ENCODE peak calls at places on chromosomes 4 and X, in four cellular contexts. W is K562, J is A549, A is HepG2. U is an unnamed sample.

GRCh38 chr4:3721627-3722026 is 44.6 kb upstream of the ADRA2C start:
- DNase-seq in W (no peak), J (no peak), A (no peak), U (no peak)

GRCh38 chr4:52640808-52641595 is 18.1 kb downstream of the USP46 start:
- DNase-seq in W (no peak), J (no peak), A (no peak), U (no peak)

GRCh38 chr4:2105559-2105958 is 46.4 kb downstream of the NAT8L start:
- DNase-seq in W (no peak), J (no peak), A (no peak), U (no peak)

GRCh38 chrX:120697053-120697452 is 67.2 kb upstream of the C1GALT1C1 start:
- DNase-seq in W (no peak), J (no peak), A (no peak), U (peak; percentile 66)

GRCh38 chr4:1092026-1092982 is 21.1 kb downstream of the RNF212 start:
- DNase-seq in W (no peak), J (no peak), A (no peak), U (no peak)

GRCh38 chrX:19670854-19671620 is 155.7 kb upstream of the MAP3K15 start:
- DNase-seq in W (no peak), J (peak; percentile 55), A (peak; percentile 79), U (no peak)

GRCh38 chr4:176794151-176794550 is 1.4 kb upstream of the VEGFC start:
- DNase-seq in W (no peak), J (peak; percentile 37), A (no peak), U (no peak)

GRCh38 chrX:14027031-14027430 is 2.7 kb downstream of the GEMIN8 start:
- DNase-seq in W (no peak), J (no peak), A (no peak), U (no peak)

GRCh38 chrX:1485033-1485432 is 32.3 kb upstream of the ASMTL start:
- DNase-seq in W (no peak), J (no peak), A (no peak), U (no peak)

GRCh38 chr4:155530290-155530689 is 136.4 kb upstream of the GUCY1A1 start:
- DNase-seq in W (no peak), J (no peak), A (no peak), U (no peak)

GRCh38 chrX:67718926-67719325 is 175.1 kb downstream of the AR start:
- DNase-seq in W (no peak), J (no peak), A (no peak), U (no peak)

GRCh38 chr4:40845136-40845910 is 95.6 kb downstream of the NSUN7 start:
- DNase-seq in W (no peak), J (no peak), A (no peak), U (no peak)

GRCh38 chrX:136574548-136574947 is 42.5 kb downstream of the VGLL1 start:
- DNase-seq in W (no peak), J (no peak), A (peak; percentile 2), U (no peak)

GRCh38 chr4:141746026-141746425 is 109.6 kb downstream of the IL15 start:
- DNase-seq in W (no peak), J (no peak), A (no peak), U (no peak)

GRCh38 chr4:68905598-68906237 is 45.9 kb downstream of the UGT2A3 start:
- DNase-seq in W (no peak), J (no peak), A (no peak), U (no peak)

GRCh38 chr4:166144607-166145006 is 271.6 kb downstream of the TLL1 start:
- DNase-seq in W (no peak), J (no peak), A (no peak), U (no peak)

GRCh38 chr4:110628321-110629213 is 5.7 kb upstream of the PITX2 start:
- DNase-seq in W (no peak), J (no peak), A (no peak), U (no peak)

GRCh38 chr4:91057871-91058270 is 930.7 kb downstream of the CCSER1 start:
- DNase-seq in W (no peak), J (no peak), A (no peak), U (no peak)

GRCh38 chr4:173924561-173924960 is 358.9 kb downstream of the FBXO8 start:
- DNase-seq in W (no peak), J (no peak), A (no peak), U (no peak)

GRCh38 chr4:135344492-135344891 is 1142.9 kb upstream of the PABPC4L start:
- DNase-seq in W (no peak), J (no peak), A (no peak), U (no peak)

GRCh38 chr4:9904976-9905587 is 116.2 kb downstream of the SLC2A9 start:
- DNase-seq in W (no peak), J (no peak), A (no peak), U (no peak)

GRCh38 chr4:68581382-68582338 is 5.5 kb upstream of the UGT2B17 start:
- DNase-seq in W (no peak), J (no peak), A (no peak), U (no peak)

GRCh38 chrX:11429543-11430085 is 136.4 kb downstream of the AMELX start:
- DNase-seq in W (no peak), J (no peak), A (no peak), U (no peak)

GRCh38 chr4:101218894-101219293 is 128.4 kb downstream of the PPP3CA start:
- DNase-seq in W (no peak), J (no peak), A (no peak), U (no peak)

GRCh38 chrX:40420899-40421729 is 159.7 kb upstream of the ATP6AP2 start:
- DNase-seq in W (no peak), J (no peak), A (peak; percentile 13), U (peak; percentile 63)

GRCh38 chr4:115323106-115323684 is 209.8 kb upstream of the NDST4 start:
- DNase-seq in W (no peak), J (no peak), A (no peak), U (no peak)

GRCh38 chrX:25020391-25021131 is 4.8 kb upstream of the ARX start:
- DNase-seq in W (peak; percentile 78), J (peak; percentile 80), A (no peak), U (no peak)

GRCh38 chr4:72318771-72319170 is 250.2 kb downstream of the ADAMTS3 start:
- DNase-seq in W (no peak), J (no peak), A (no peak), U (no peak)

GRCh38 chrX:68710870-68711576 is 63.6 kb downstream of the STARD8 start:
- DNase-seq in W (peak; percentile 43), J (peak; percentile 73), A (peak; percentile 40), U (no peak)

GRCh38 chrX:14039344-14039743 is 9.7 kb upstream of the GEMIN8 start:
- DNase-seq in W (peak; percentile 54), J (no peak), A (peak; percentile 28), U (no peak)

GRCh38 chr4:87056884-87057283 is 122.1 kb downstream of the AFF1 start:
- DNase-seq in W (no peak), J (no peak), A (no peak), U (no peak)

GRCh38 chrX:56766554-56767412 is 37.7 kb downstream of the NBDY start:
- DNase-seq in W (no peak), J (no peak), A (no peak), U (no peak)

GRCh38 chr4:113834302-113834701 is 72.8 kb upstream of the CAMK2D start:
- DNase-seq in W (no peak), J (no peak), A (no peak), U (no peak)

GRCh38 chr4:113838421-113838820 is 76.9 kb upstream of the CAMK2D start:
- DNase-seq in W (no peak), J (no peak), A (no peak), U (no peak)

GRCh38 chr4:113840850-113841249 is 79.3 kb upstream of the CAMK2D start:
- DNase-seq in W (no peak), J (no peak), A (no peak), U (no peak)

GRCh38 chr4:113835005-113835404 is 73.5 kb upstream of the CAMK2D start:
- DNase-seq in W (no peak), J (no peak), A (no peak), U (no peak)

GRCh38 chr4:113837397-113837796 is 75.9 kb upstream of the CAMK2D start:
- DNase-seq in W (no peak), J (peak; percentile 0), A (no peak), U (peak; percentile 94)
- TF ChIP-seq POLR2AphosphoS2 in W (no peak), J (no peak), A (no peak), U (no peak)

GRCh38 chr4:182662551-182662950 is 254.6 kb downstream of the DCTD start:
- DNase-seq in W (no peak), J (no peak), A (no peak), U (no peak)
- TF ChIP-seq POLR2AphosphoS2 in W (no peak), J (no peak), A (no peak), U (no peak)

DNA sequence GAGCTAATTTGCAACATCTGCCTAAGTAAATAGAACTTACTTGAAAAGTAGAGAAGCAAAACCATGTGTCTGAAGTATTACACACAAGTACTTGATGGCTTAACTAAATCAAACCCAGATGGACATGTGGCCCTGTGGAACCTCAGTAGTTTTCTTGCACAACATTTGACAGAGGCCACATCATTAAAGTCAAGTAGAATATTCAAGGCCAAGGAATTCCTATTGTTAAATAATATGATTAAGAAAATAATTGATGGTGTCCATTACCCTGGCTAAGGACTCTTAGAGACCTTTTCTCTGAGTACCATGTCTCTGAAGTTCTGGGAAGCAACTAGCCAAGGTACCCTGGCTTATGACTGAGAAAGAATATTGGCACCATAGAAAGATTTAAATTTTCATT is 135.4 kb upstream of the OTUD4 start:
- DNase-seq in W (no peak), J (no peak), A (no peak), U (no peak)
- TF ChIP-seq POLR2AphosphoS2 in W (no peak), J (no peak), A (no peak), U (no peak)

DNA sequence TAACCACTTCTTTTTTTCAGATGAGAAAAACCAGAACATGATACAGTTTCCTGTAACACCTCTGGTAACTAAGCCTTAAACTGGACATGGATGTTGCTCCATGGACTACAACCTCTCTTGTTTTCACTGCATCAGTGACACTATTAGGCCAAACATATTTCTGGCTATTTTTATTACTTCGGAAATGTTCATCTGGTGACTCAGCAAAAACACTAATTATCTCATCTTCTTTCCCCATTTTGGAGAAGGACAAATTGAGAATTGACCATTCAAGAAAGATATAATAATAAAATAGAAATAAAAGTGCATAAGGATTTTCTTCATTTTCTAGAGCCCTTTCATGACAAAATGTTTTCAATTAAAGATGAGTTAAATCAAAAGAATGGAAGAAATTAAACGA is 361.9 kb upstream of the TECRL start:
- DNase-seq in W (no peak), J (no peak), A (no peak), U (no peak)
- TF ChIP-seq POLR2AphosphoS2 in W (no peak), J (no peak), A (no peak), U (no peak)

U was measured in GM12878.